ENCODE peak calls at places on chromosomes 7 and 10, in eight cellular contexts. O, C, X, P, G, A, D and F are unnamed samples.
A peak's percentile ranks its signal among the peaks of the same experiment; 100 is the strongest.

GRCh38 chr7:32169236-32169635 is 99.0 kb upstream of the PDE1C start:
- DNase-seq in O (no peak), C (no peak), X (no peak), P (no peak), G (no peak), A (no peak), D (no peak), F (no peak)

GRCh38 chr7:140926021-140926812 is 1.5 kb upstream of the BRAF start:
- DNase-seq in O (no peak), C (no peak), X (no peak), P (no peak), G (no peak), A (no peak), D (no peak), F (no peak)

GRCh38 chr10:75283150-75284096 is 47.7 kb upstream of the COMTD1 start:
- DNase-seq in O (no peak), C (peak; percentile 45), X (no peak), P (no peak), G (no peak), A (no peak), D (peak; percentile 75), F (peak; percentile 21)

GRCh38 chr7:83469076-83469475 is 179.9 kb downstream of the SEMA3E start:
- DNase-seq in O (no peak), C (no peak), X (no peak), P (no peak), G (no peak), A (no peak), D (no peak), F (no peak)

GRCh38 chr10:71621263-71621751 is 98.3 kb downstream of the C10orf105 start:
- DNase-seq in O (no peak), C (peak; percentile 72), X (no peak), P (no peak), G (no peak), A (no peak), D (no peak), F (no peak)

GRCh38 chr10:33434948-33435347 is 100.5 kb upstream of the NRP1 start:
- DNase-seq in O (no peak), C (no peak), X (no peak), P (no peak), G (no peak), A (no peak), D (no peak), F (no peak)

GRCh38 chr7:105387621-105388372 is 924 bp downstream of the SRPK2 start:
- DNase-seq in O (peak; percentile 64), C (peak; percentile 81), X (no peak), P (peak; percentile 35), G (peak; percentile 58), A (no peak), D (peak; percentile 68), F (peak; percentile 48)

GRCh38 chr7:151829707-151830106 is 47.2 kb downstream of the PRKAG2 start:
- DNase-seq in O (no peak), C (no peak), X (no peak), P (no peak), G (no peak), A (no peak), D (no peak), F (no peak)

GRCh38 chr10:95327367-95327766 is 36.6 kb upstream of the PDLIM1 start:
- DNase-seq in O (peak; percentile 69), C (peak; percentile 14), X (no peak), P (no peak), G (no peak), A (no peak), D (peak; percentile 34), F (peak; percentile 67)

GRCh38 chr7:8217200-8218068 is 44.5 kb downstream of the ICA1 start:
- DNase-seq in O (peak; percentile 85), C (peak; percentile 90), X (peak; percentile 70), P (no peak), G (no peak), A (no peak), D (peak; percentile 88), F (peak; percentile 86)

GRCh38 chr7:151399906-151400305 is 9.9 kb downstream of the WDR86 start:
- DNase-seq in O (no peak), C (no peak), X (no peak), P (no peak), G (no peak), A (no peak), D (no peak), F (no peak)

GRCh38 chr7:105752671-105753275 is 123.6 kb downstream of the ATXN7L1 start:
- DNase-seq in O (no peak), C (peak; percentile 74), X (no peak), P (no peak), G (no peak), A (no peak), D (no peak), F (no peak)

GRCh38 chr10:13351340-13351915 is 3.3 kb upstream of the SEPHS1 start:
- DNase-seq in O (no peak), C (peak; percentile 59), X (no peak), P (no peak), G (peak; percentile 41), A (no peak), D (no peak), F (no peak)

GRCh38 chr10:58531084-58531695 is 18.5 kb downstream of the BICC1 start:
- DNase-seq in O (peak; percentile 24), C (peak; percentile 78), X (peak; percentile 66), P (no peak), G (peak; percentile 40), A (no peak), D (peak; percentile 77), F (peak; percentile 90)

GRCh38 chr7:50265968-50266694 is 38.4 kb upstream of the IKZF1 start:
- DNase-seq in O (no peak), C (no peak), X (no peak), P (no peak), G (peak; percentile 29), A (no peak), D (no peak), F (no peak)

GRCh38 chr7:71613316-71613715 is 481.4 kb downstream of the GALNT17 start:
- DNase-seq in O (no peak), C (peak; percentile 87), X (no peak), P (no peak), G (no peak), A (no peak), D (no peak), F (no peak)

GRCh38 chr7:31443457-31443856 is 70.4 kb upstream of the ITPRID1 start:
- DNase-seq in O (peak; percentile 65), C (peak; percentile 80), X (peak; percentile 52), P (no peak), G (no peak), A (no peak), D (peak; percentile 73), F (peak; percentile 53)

GRCh38 chr7:47734287-47734948 is 152.5 kb upstream of the TNS3 start:
- DNase-seq in O (no peak), C (no peak), X (no peak), P (no peak), G (no peak), A (no peak), D (no peak), F (no peak)

GRCh38 chr7:141074162-141074989 is 512 bp downstream of the TMEM178B start:
- DNase-seq in O (peak; percentile 78), C (peak; percentile 71), X (no peak), P (peak; percentile 35), G (no peak), A (no peak), D (peak; percentile 19), F (no peak)

GRCh38 chr10:51079331-51079730 is 5.0 kb downstream of the PRKG1 start:
- DNase-seq in O (no peak), C (no peak), X (no peak), P (no peak), G (no peak), A (no peak), D (no peak), F (no peak)

GRCh38 chr10:6734286-6734685 is 154.2 kb upstream of the PRKCQ start:
- DNase-seq in O (no peak), C (no peak), X (no peak), P (no peak), G (no peak), A (no peak), D (no peak), F (no peak)

GRCh38 chr10:73906524-73907447 is 4.1 kb upstream of the PLAU start:
- DNase-seq in O (peak; percentile 2), C (peak; percentile 81), X (peak; percentile 47), P (no peak), G (no peak), A (no peak), D (peak; percentile 81), F (peak; percentile 98)

GRCh38 chr10:1595726-1596125 is 141.6 kb downstream of the ADARB2 start:
- DNase-seq in O (no peak), C (no peak), X (no peak), P (no peak), G (no peak), A (no peak), D (no peak), F (no peak)

GRCh38 chr10:58266003-58266825 is 1.5 kb downstream of the IPMK start:
- DNase-seq in O (no peak), C (peak; percentile 21), X (peak; percentile 34), P (no peak), G (no peak), A (no peak), D (peak; percentile 55), F (peak; percentile 85)

GRCh38 chr7:137953043-137953691 is 48.7 kb downstream of the CREB3L2 start:
- DNase-seq in O (no peak), C (peak; percentile 58), X (peak; percentile 59), P (no peak), G (no peak), A (no peak), D (peak; percentile 50), F (peak; percentile 57)

GRCh38 chr7:155804897-155805825 is 7.1 kb downstream of the SHH start:
- DNase-seq in O (peak; percentile 68), C (peak; percentile 93), X (peak; percentile 72), P (peak; percentile 61), G (peak; percentile 38), A (peak; percentile 40), D (peak; percentile 81), F (peak; percentile 76)

GRCh38 chr7:1283941-1284742 is 51.5 kb downstream of the UNCX start:
- DNase-seq in O (no peak), C (no peak), X (no peak), P (no peak), G (no peak), A (no peak), D (no peak), F (no peak)

GRCh38 chr10:90800232-90800796 is 57.5 kb downstream of the HTR7 start:
- DNase-seq in O (no peak), C (no peak), X (no peak), P (no peak), G (no peak), A (no peak), D (no peak), F (no peak)

GRCh38 chr7:28840515-28841125 is 117.5 kb downstream of the TRIL start:
- DNase-seq in O (peak; percentile 94), C (no peak), X (no peak), P (no peak), G (no peak), A (no peak), D (peak; percentile 23), F (peak; percentile 29)

GRCh38 chr7:18320422-18320821 is 175.1 kb upstream of the HDAC9 start:
- DNase-seq in O (no peak), C (no peak), X (no peak), P (no peak), G (no peak), A (no peak), D (no peak), F (no peak)

GRCh38 chr7:79787101-79787500 is 333.6 kb upstream of the MAGI2 start:
- DNase-seq in O (no peak), C (no peak), X (no peak), P (no peak), G (no peak), A (no peak), D (no peak), F (no peak)

GRCh38 chr10:79402951-79403350 is 42.5 kb downstream of the ZCCHC24 start:
- DNase-seq in O (no peak), C (no peak), X (no peak), P (no peak), G (no peak), A (no peak), D (no peak), F (no peak)

GRCh38 chr10:121873236-121873635 is 54.6 kb downstream of the ATE1 start:
- DNase-seq in O (no peak), C (no peak), X (no peak), P (no peak), G (no peak), A (no peak), D (no peak), F (no peak)

GRCh38 chr7:33686001-33686591 is 219.2 kb upstream of the BMPER start:
- DNase-seq in O (no peak), C (peak; percentile 21), X (no peak), P (no peak), G (no peak), A (no peak), D (peak; percentile 19), F (no peak)